ENCODE peak calls at places on chromosome 22, in ten cellular contexts. O, B, S, A, D, E, G, F, Y and P are unnamed samples.
A peak's percentile ranks its signal among the peaks of the same experiment; 100 is the strongest.

GRCh38 chr22:21447694-21448402 is 19.3 kb upstream of the TMEM191C start:
- DNase-seq in A (no peak), F (peak; percentile 36), D (no peak), O (no peak), B (no peak), Y (peak; percentile 10), S (no peak), G (no peak), E (peak; percentile 90), P (no peak)

GRCh38 chr22:20882855-20883254 is 24.0 kb downstream of the SNAP29 start:
- DNase-seq in A (no peak), D (no peak), Y (no peak), E (no peak), F (no peak), S (no peak), B (no peak), G (no peak), O (no peak), P (no peak)

GRCh38 chr22:27988704-27989103 is 69.6 kb upstream of the PITPNB start:
- DNase-seq in G (peak; percentile 21), E (no peak), D (no peak), O (no peak), F (peak; percentile 32), Y (no peak), S (no peak), A (no peak), B (no peak), P (no peak)

GRCh38 chr22:38843201-38843715 is 570 bp downstream of the NPTXR start:
- DNase-seq in Y (no peak), G (no peak), D (peak; percentile 63), O (peak; percentile 61), S (no peak), A (peak; percentile 81), F (peak; percentile 57), B (no peak), E (peak; percentile 65), P (peak; percentile 61)

GRCh38 chr22:22576244-22576988 is 17.4 kb upstream of the PRAME start:
- DNase-seq in A (peak; percentile 24), D (no peak), F (peak; percentile 68), O (peak; percentile 16), G (peak; percentile 69), B (no peak), Y (no peak), E (peak; percentile 63), S (peak; percentile 29), P (peak; percentile 67)

GRCh38 chr22:32850591-32851517 is 49.3 kb downstream of the TIMP3 start:
- DNase-seq in G (peak; percentile 82), A (no peak), O (peak; percentile 91), F (peak; percentile 77), S (no peak), D (peak; percentile 88), B (no peak), E (peak; percentile 51), Y (peak; percentile 81), P (peak; percentile 92)

GRCh38 chr22:17422736-17423343 is 53.6 kb downstream of the CECR2 start:
- DNase-seq in S (no peak), B (no peak), E (no peak), A (no peak), D (no peak), Y (no peak), F (no peak), O (no peak), G (no peak), P (no peak)

GRCh38 chr22:47298017-47298820 is 535.8 kb downstream of the TBC1D22A start:
- DNase-seq in B (no peak), Y (no peak), D (no peak), F (peak; percentile 36), E (no peak), A (no peak), O (no peak), G (no peak), S (no peak), P (no peak)

GRCh38 chr22:46056169-46057041 is 79.4 kb upstream of the WNT7B start:
- DNase-seq in B (no peak), G (peak; percentile 51), O (peak; percentile 53), F (peak; percentile 48), D (peak; percentile 43), Y (no peak), S (no peak), E (peak; percentile 65), A (no peak), P (no peak)

GRCh38 chr22:46057206-46057605 is 80.2 kb upstream of the WNT7B start:
- DNase-seq in Y (no peak), F (peak; percentile 46), D (peak; percentile 45), G (no peak), O (peak; percentile 71), E (peak; percentile 59), A (no peak), B (no peak), S (no peak), P (no peak)

GRCh38 chr22:46058591-46059519 is 81.9 kb upstream of the WNT7B start:
- DNase-seq in Y (no peak), E (peak; percentile 22), D (peak; percentile 37), A (no peak), O (peak; percentile 53), S (no peak), B (no peak), G (peak; percentile 52), F (peak; percentile 46), P (no peak)

GRCh38 chr22:46055851-46056168 is 78.8 kb upstream of the WNT7B start:
- DNase-seq in E (no peak), D (no peak), B (no peak), A (no peak), G (no peak), S (no peak), F (peak; percentile 44), Y (no peak), O (no peak), P (no peak)

DNA sequence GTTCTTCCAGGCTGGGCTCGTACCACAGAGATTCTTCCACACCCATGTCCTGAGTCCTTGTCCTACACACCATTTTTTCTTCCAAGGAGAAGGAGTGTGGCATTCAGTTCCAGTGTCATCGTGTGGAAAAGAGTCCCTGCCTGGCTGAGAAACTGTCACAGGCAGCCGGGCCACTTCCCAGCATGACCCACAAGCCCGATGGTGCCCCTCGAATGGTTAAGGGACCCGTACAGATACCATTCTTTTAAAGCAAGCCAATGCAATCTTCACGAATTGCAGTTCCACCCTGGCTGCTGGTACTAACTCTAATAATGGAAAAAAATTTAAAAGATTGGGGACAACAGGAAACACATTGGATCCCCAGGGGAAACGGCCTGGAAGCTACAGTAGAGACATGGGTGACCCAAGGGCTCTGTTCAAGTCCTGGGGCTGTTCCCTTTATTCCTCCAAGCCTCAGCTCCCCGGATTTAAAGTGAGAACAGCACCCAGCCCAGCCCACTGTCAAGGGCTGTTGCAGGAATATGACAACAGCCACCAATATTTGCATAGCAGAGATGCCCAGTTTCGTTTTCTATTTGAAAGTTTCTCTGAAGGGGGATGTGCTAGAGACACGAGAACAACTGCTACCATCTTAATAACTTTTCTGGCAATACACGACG is 80.9 kb upstream of the WNT7B start:
- DNase-seq in B (no peak), O (peak; percentile 52), F (peak; percentile 78), A (no peak), S (no peak), G (peak; percentile 53), D (peak; percentile 51), Y (peak; percentile 79), E (peak; percentile 77), P (peak; percentile 50)
- H3K4me3 ChIP-seq in B (no peak overlapping the region), O (peak overlapping the region; percentile 87), F (peak overlapping the region; percentile 3), A (no peak overlapping the region), S (no peak overlapping the region), G (no peak overlapping the region), D (peak overlapping the region; percentile 65), Y (no peak overlapping the region), E (no peak overlapping the region), P (no peak overlapping the region)

GRCh38 chr22:37229805-37230672 is 14.0 kb downstream of the RAC2 start:
- DNase-seq in A (peak; percentile 51), D (no peak), F (peak; percentile 95), G (peak; percentile 73), E (peak; percentile 31), B (no peak), S (peak; percentile 51), Y (peak; percentile 31), O (no peak), P (no peak)

GRCh38 chr22:37226087-37226486 is 13.8 kb upstream of the SSTR3 start:
- DNase-seq in G (no peak), D (no peak), A (no peak), F (no peak), E (no peak), O (no peak), S (no peak), B (no peak), Y (no peak), P (no peak)

GRCh38 chr22:37229012-37229804 is 14.9 kb downstream of the RAC2 start:
- DNase-seq in F (no peak), B (no peak), G (no peak), S (peak; percentile 43), E (no peak), D (no peak), Y (no peak), A (peak; percentile 87), O (no peak), P (peak; percentile 78)

GRCh38 chr22:37226514-37226913 is 14.2 kb upstream of the SSTR3 start:
- DNase-seq in D (no peak), O (no peak), A (no peak), B (no peak), F (no peak), S (no peak), E (no peak), G (no peak), Y (no peak), P (no peak)

GRCh38 chr22:37228106-37229011 is 15.7 kb downstream of the RAC2 start:
- DNase-seq in G (no peak), O (no peak), D (no peak), Y (no peak), E (peak; percentile 22), S (peak; percentile 37), A (peak; percentile 27), B (no peak), F (peak; percentile 70), P (no peak)
- TF ChIP-seq POLR2A in G (no peak), O (no peak), D (no peak), Y (no peak), E (no peak), S (no peak), A (no peak), B (no peak), F (no peak), P (no peak)

DNA sequence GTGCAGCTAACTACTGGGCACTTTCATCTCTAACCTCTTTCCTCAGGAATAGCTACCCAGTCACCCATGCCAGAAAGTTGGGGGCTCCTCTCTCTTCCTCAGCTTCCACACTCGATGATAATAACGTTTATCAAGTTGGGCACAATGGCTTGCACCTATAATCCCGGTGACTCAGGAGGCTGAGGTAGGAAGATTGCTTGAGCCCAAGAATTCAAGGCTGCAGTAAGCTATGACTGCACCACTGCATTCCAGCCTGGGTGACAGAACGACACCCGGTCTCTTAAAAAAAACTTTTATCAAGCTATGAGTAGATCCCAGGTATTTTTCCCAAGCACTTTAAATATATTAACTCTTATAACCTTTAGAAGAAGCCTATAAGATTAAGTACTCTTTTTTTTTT is 2.0 kb downstream of the SF3A1 start:
- DNase-seq in G (no peak), O (no peak), F (no peak), E (no peak), Y (no peak), S (no peak), D (no peak), A (no peak), B (no peak), P (no peak)
- H3K4me3 ChIP-seq in G (no peak overlapping the region), O (no peak overlapping the region), F (no peak overlapping the region), E (no peak overlapping the region), Y (no peak overlapping the region), S (no peak overlapping the region), D (peak overlapping the region; percentile 84), A (no peak overlapping the region), B (no peak overlapping the region), P (no peak overlapping the region)

DNA sequence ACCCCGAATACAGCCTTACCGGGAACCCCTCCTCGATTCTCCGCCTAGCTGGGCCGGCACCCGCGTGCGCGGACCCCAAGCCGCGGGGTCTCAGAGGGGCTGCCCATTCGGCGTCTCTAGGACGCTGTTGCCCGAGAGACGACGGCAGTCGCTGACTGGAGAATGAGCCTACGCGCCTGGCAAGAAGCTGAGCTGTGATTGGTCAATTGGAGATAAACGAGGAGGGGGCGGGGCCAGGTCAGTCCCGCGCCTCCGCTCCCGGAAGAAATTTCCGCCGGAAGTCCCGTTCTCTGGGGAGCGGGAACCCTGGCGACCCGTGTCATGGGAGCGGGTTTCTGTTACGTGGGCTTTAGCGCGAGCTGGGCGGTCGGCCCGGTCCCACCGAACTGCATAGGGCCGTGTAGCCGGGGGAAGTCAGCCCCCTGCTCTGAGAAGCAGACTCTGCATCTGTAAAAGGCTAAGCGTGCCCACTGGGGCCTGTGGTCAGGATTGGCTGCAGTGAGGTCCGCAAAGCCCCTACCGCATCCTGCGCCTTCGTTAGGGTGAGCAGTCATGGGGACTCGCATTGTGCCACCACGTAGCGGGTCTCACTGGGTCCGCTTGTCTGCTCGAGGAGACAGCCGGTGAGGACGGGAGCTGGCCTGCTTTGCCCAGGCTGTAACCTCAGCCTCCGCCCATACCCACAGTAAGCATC is at the start of gene EFCAB6:
- DNase-seq in F (peak; percentile 97), O (peak; percentile 91), B (peak; percentile 31), A (peak; percentile 90), G (peak; percentile 92), E (peak; percentile 96), Y (peak; percentile 93), D (peak; percentile 93), S (peak; percentile 56), P (peak; percentile 96)
- TF ChIP-seq POLR2A in F (peak; percentile 60), O (peak; percentile 63), B (no peak), A (peak; percentile 56), G (peak; percentile 70), E (peak; percentile 51), Y (no peak), D (peak; percentile 52), S (no peak), P (peak; percentile 53)